ENCODE peak calls at places on chromosomes 2 and 18, in eight cellular contexts. One of them, this sample, is unnamed.

GRCh38 chr2:68951899-68952298 is 794 bp downstream of the GKN2 start:
- DNase-seq in breast epithelium: no peak
- DNase-seq in HepG2: no peak
- DNase-seq in naive thymus-derived CD4-positive, alpha-beta T cell: no peak
- DNase-seq in Peyer's patch: no peak
- DNase-seq in lower lobe of right lung: no peak
- DNase-seq in cardiac muscle cell: peak; percentile 15
- DNase-seq in Caco-2: no peak
- DNase-seq in this sample: no peak

GRCh38 chr18:21218862-21219261 is 23.2 kb upstream of the GREB1L start:
- DNase-seq in Peyer's patch: no peak
- DNase-seq in cardiac muscle cell: no peak
- DNase-seq in HepG2: no peak
- DNase-seq in Caco-2: no peak
- DNase-seq in breast epithelium: no peak
- DNase-seq in naive thymus-derived CD4-positive, alpha-beta T cell: no peak
- DNase-seq in lower lobe of right lung: no peak
- DNase-seq in this sample: no peak

GRCh38 chr2:82896117-82896516 is 1563.0 kb downstream of the SUCLG1 start:
- DNase-seq in lower lobe of right lung: peak; percentile 8
- DNase-seq in cardiac muscle cell: no peak
- DNase-seq in Caco-2: no peak
- DNase-seq in naive thymus-derived CD4-positive, alpha-beta T cell: no peak
- DNase-seq in HepG2: no peak
- DNase-seq in Peyer's patch: no peak
- DNase-seq in breast epithelium: no peak
- DNase-seq in this sample: no peak

GRCh38 chr2:126227250-126227649 is 428.7 kb upstream of the GYPC start:
- DNase-seq in breast epithelium: no peak
- DNase-seq in lower lobe of right lung: no peak
- DNase-seq in Peyer's patch: no peak
- DNase-seq in naive thymus-derived CD4-positive, alpha-beta T cell: no peak
- DNase-seq in HepG2: no peak
- DNase-seq in cardiac muscle cell: no peak
- DNase-seq in Caco-2: peak; percentile 11
- DNase-seq in this sample: no peak

GRCh38 chr2:173574713-173575112 is 220.0 kb downstream of the CDCA7 start:
- DNase-seq in HepG2: no peak
- DNase-seq in cardiac muscle cell: no peak
- DNase-seq in breast epithelium: no peak
- DNase-seq in Peyer's patch: no peak
- DNase-seq in naive thymus-derived CD4-positive, alpha-beta T cell: no peak
- DNase-seq in lower lobe of right lung: no peak
- DNase-seq in Caco-2: no peak
- DNase-seq in this sample: no peak

GRCh38 chr2:196592912-196593881 is 46.3 kb upstream of the CCDC150 start:
- DNase-seq in lower lobe of right lung: peak; percentile 50
- DNase-seq in Caco-2: peak; percentile 48
- DNase-seq in naive thymus-derived CD4-positive, alpha-beta T cell: peak; percentile 42
- DNase-seq in HepG2: no peak
- DNase-seq in breast epithelium: no peak
- DNase-seq in cardiac muscle cell: peak; percentile 86
- DNase-seq in Peyer's patch: no peak
- DNase-seq in this sample: no peak

GRCh38 chr2:202072737-202073396 is at the start of gene KIAA2012:
- DNase-seq in cardiac muscle cell: no peak
- DNase-seq in naive thymus-derived CD4-positive, alpha-beta T cell: no peak
- DNase-seq in breast epithelium: no peak
- DNase-seq in HepG2: no peak
- DNase-seq in Peyer's patch: no peak
- DNase-seq in Caco-2: no peak
- DNase-seq in lower lobe of right lung: no peak
- DNase-seq in this sample: no peak

GRCh38 chr2:9818097-9818496 is 25.2 kb upstream of the TAF1B start:
- DNase-seq in Peyer's patch: no peak
- DNase-seq in Caco-2: no peak
- DNase-seq in cardiac muscle cell: no peak
- DNase-seq in lower lobe of right lung: no peak
- DNase-seq in naive thymus-derived CD4-positive, alpha-beta T cell: no peak
- DNase-seq in HepG2: no peak
- DNase-seq in breast epithelium: no peak
- DNase-seq in this sample: no peak

DNA sequence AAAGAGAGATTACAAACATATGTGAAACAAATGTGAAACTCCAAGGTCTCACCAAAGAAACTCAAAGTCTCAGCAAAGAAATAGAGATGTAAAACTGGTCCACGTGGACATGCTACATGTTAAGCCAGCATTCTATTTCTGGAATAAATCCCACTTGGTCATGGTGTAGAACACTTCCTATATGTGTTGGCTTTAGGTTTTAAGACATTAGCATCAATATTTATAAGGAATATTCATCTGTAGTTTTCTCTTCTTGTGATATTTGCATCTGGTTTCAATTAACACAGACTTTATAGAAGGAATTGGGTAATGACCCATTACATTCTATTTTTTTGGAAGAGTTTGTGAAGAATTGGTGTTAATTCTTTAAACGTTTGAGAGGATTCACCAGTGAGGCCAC is 133.1 kb downstream of the COPS8 start:
- DNase-seq in naive thymus-derived CD4-positive, alpha-beta T cell: no peak
- DNase-seq in breast epithelium: no peak
- DNase-seq in HepG2: no peak
- DNase-seq in Caco-2: no peak
- DNase-seq in Peyer's patch: no peak
- DNase-seq in lower lobe of right lung: no peak
- DNase-seq in cardiac muscle cell: no peak
- DNase-seq in this sample: no peak
- H3K4me3 ChIP-seq in naive thymus-derived CD4-positive, alpha-beta T cell: no peak overlapping the region
- H3K4me3 ChIP-seq in breast epithelium: no peak overlapping the region
- H3K4me3 ChIP-seq in HepG2: no peak overlapping the region
- H3K4me3 ChIP-seq in Caco-2: no peak overlapping the region
- H3K4me3 ChIP-seq in Peyer's patch: no peak overlapping the region
- H3K4me3 ChIP-seq in lower lobe of right lung: no peak overlapping the region
- H3K4me3 ChIP-seq in cardiac muscle cell: no peak overlapping the region
- H3K4me3 ChIP-seq in this sample: no peak overlapping the region

GRCh38 chr2:240527153-240527750 is 30.5 kb downstream of the ANKMY1 start:
- DNase-seq in cardiac muscle cell: no peak
- DNase-seq in lower lobe of right lung: no peak
- DNase-seq in naive thymus-derived CD4-positive, alpha-beta T cell: no peak
- DNase-seq in breast epithelium: no peak
- DNase-seq in Caco-2: no peak
- DNase-seq in Peyer's patch: no peak
- DNase-seq in HepG2: no peak
- DNase-seq in this sample: no peak
- H3K9me3 ChIP-seq in cardiac muscle cell: no peaks in the 10 kb centered on the region
- H3K9me3 ChIP-seq in lower lobe of right lung: peaks cover 13% of the 10 kb centered on the region
- H3K9me3 ChIP-seq in naive thymus-derived CD4-positive, alpha-beta T cell: no peaks in the 10 kb centered on the region
- H3K9me3 ChIP-seq in breast epithelium: peaks cover 10% of the 10 kb centered on the region
- H3K9me3 ChIP-seq in Caco-2: peaks cover 13% of the 10 kb centered on the region
- H3K9me3 ChIP-seq in Peyer's patch: no peaks in the 10 kb centered on the region
- H3K9me3 ChIP-seq in HepG2: peaks cover 29% of the 10 kb centered on the region
- H3K9me3 ChIP-seq in this sample: peaks cover 4% of the 10 kb centered on the region

GRCh38 chr2:241187835-241188234 is 642 bp upstream of the ANO7 start:
- DNase-seq in HepG2: no peak
- DNase-seq in lower lobe of right lung: no peak
- DNase-seq in breast epithelium: no peak
- DNase-seq in cardiac muscle cell: no peak
- DNase-seq in naive thymus-derived CD4-positive, alpha-beta T cell: no peak
- DNase-seq in Peyer's patch: no peak
- DNase-seq in Caco-2: no peak
- DNase-seq in this sample: no peak
- H3K4me1 ChIP-seq in HepG2: peaks cover 23% of the 10 kb centered on the region
- H3K4me1 ChIP-seq in lower lobe of right lung: no peaks in the 10 kb centered on the region
- H3K4me1 ChIP-seq in breast epithelium: no peaks in the 10 kb centered on the region
- H3K4me1 ChIP-seq in cardiac muscle cell: no peaks in the 10 kb centered on the region
- H3K4me1 ChIP-seq in naive thymus-derived CD4-positive, alpha-beta T cell: no peaks in the 10 kb centered on the region
- H3K4me1 ChIP-seq in Peyer's patch: no peaks in the 10 kb centered on the region
- H3K4me1 ChIP-seq in Caco-2: no peaks in the 10 kb centered on the region
- H3K4me1 ChIP-seq in this sample: no peaks in the 10 kb centered on the region

GRCh38 chr2:176468471-176468870 is 199.2 kb downstream of the MTX2 start:
- DNase-seq in breast epithelium: no peak
- DNase-seq in cardiac muscle cell: no peak
- DNase-seq in naive thymus-derived CD4-positive, alpha-beta T cell: no peak
- DNase-seq in HepG2: no peak
- DNase-seq in Peyer's patch: no peak
- DNase-seq in lower lobe of right lung: no peak
- DNase-seq in Caco-2: no peak
- DNase-seq in this sample: no peak

GRCh38 chr2:176471949-176472348 is 202.7 kb downstream of the MTX2 start:
- DNase-seq in naive thymus-derived CD4-positive, alpha-beta T cell: no peak
- DNase-seq in Peyer's patch: no peak
- DNase-seq in HepG2: no peak
- DNase-seq in breast epithelium: no peak
- DNase-seq in lower lobe of right lung: no peak
- DNase-seq in cardiac muscle cell: no peak
- DNase-seq in Caco-2: no peak
- DNase-seq in this sample: no peak

GRCh38 chr2:176470713-176471112 is 201.5 kb downstream of the MTX2 start:
- DNase-seq in lower lobe of right lung: no peak
- DNase-seq in Peyer's patch: no peak
- DNase-seq in naive thymus-derived CD4-positive, alpha-beta T cell: no peak
- DNase-seq in Caco-2: no peak
- DNase-seq in cardiac muscle cell: no peak
- DNase-seq in HepG2: no peak
- DNase-seq in breast epithelium: no peak
- DNase-seq in this sample: no peak

GRCh38 chr2:176473177-176473576 is 203.9 kb downstream of the MTX2 start:
- DNase-seq in cardiac muscle cell: no peak
- DNase-seq in Caco-2: no peak
- DNase-seq in naive thymus-derived CD4-positive, alpha-beta T cell: no peak
- DNase-seq in breast epithelium: no peak
- DNase-seq in Peyer's patch: no peak
- DNase-seq in lower lobe of right lung: no peak
- DNase-seq in HepG2: no peak
- DNase-seq in this sample: no peak

GRCh38 chr2:176473851-176474250 is 204.6 kb downstream of the MTX2 start:
- DNase-seq in Peyer's patch: no peak
- DNase-seq in naive thymus-derived CD4-positive, alpha-beta T cell: no peak
- DNase-seq in HepG2: no peak
- DNase-seq in lower lobe of right lung: no peak
- DNase-seq in cardiac muscle cell: no peak
- DNase-seq in Caco-2: no peak
- DNase-seq in breast epithelium: no peak
- DNase-seq in this sample: no peak
- H3K4me3 ChIP-seq in Peyer's patch: no peak overlapping the region
- H3K4me3 ChIP-seq in naive thymus-derived CD4-positive, alpha-beta T cell: no peak overlapping the region
- H3K4me3 ChIP-seq in HepG2: no peak overlapping the region
- H3K4me3 ChIP-seq in lower lobe of right lung: no peak overlapping the region
- H3K4me3 ChIP-seq in cardiac muscle cell: no peak overlapping the region
- H3K4me3 ChIP-seq in Caco-2: no peak overlapping the region
- H3K4me3 ChIP-seq in breast epithelium: no peak overlapping the region
- H3K4me3 ChIP-seq in this sample: no peak overlapping the region

GRCh38 chr18:6249110-6249680 is 165.5 kb downstream of the L3MBTL4 start:
- DNase-seq in Caco-2: no peak
- DNase-seq in HepG2: no peak
- DNase-seq in cardiac muscle cell: no peak
- DNase-seq in breast epithelium: no peak
- DNase-seq in lower lobe of right lung: no peak
- DNase-seq in naive thymus-derived CD4-positive, alpha-beta T cell: no peak
- DNase-seq in Peyer's patch: no peak
- DNase-seq in this sample: no peak

GRCh38 chr18:6251084-6251483 is 163.6 kb downstream of the L3MBTL4 start:
- DNase-seq in naive thymus-derived CD4-positive, alpha-beta T cell: no peak
- DNase-seq in breast epithelium: no peak
- DNase-seq in Caco-2: no peak
- DNase-seq in cardiac muscle cell: no peak
- DNase-seq in HepG2: no peak
- DNase-seq in lower lobe of right lung: no peak
- DNase-seq in Peyer's patch: no peak
- DNase-seq in this sample: no peak

GRCh38 chr18:6249788-6250187 is 164.9 kb downstream of the L3MBTL4 start:
- DNase-seq in HepG2: no peak
- DNase-seq in cardiac muscle cell: no peak
- DNase-seq in lower lobe of right lung: no peak
- DNase-seq in Caco-2: no peak
- DNase-seq in breast epithelium: no peak
- DNase-seq in Peyer's patch: no peak
- DNase-seq in naive thymus-derived CD4-positive, alpha-beta T cell: no peak
- DNase-seq in this sample: no peak

DNA sequence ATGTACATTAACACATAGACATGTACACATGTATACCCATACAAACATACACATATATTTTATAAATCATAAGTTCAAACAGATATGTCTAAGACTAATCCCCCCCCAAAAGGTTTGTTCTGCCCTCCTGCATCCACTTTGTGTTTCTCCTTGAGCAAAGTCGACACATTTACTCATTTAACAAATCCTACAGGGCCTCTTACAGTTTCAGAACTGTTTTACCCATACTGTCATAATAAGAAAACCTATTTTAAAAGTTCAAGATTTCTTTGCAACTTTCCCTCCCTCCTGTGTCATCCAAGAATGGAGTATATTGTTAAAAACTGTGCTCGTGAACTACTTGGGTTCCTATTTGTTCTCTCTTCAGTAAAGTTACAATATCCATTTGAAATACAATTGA is 166.7 kb downstream of the L3MBTL4 start:
- DNase-seq in HepG2: no peak
- DNase-seq in breast epithelium: no peak
- DNase-seq in Peyer's patch: no peak
- DNase-seq in naive thymus-derived CD4-positive, alpha-beta T cell: no peak
- DNase-seq in Caco-2: no peak
- DNase-seq in cardiac muscle cell: no peak
- DNase-seq in lower lobe of right lung: no peak
- DNase-seq in this sample: no peak
- H3K9me3 ChIP-seq in HepG2: no peaks in the 10 kb centered on the region
- H3K9me3 ChIP-seq in breast epithelium: peaks cover 3% of the 10 kb centered on the region
- H3K9me3 ChIP-seq in Peyer's patch: no peaks in the 10 kb centered on the region
- H3K9me3 ChIP-seq in naive thymus-derived CD4-positive, alpha-beta T cell: no peaks in the 10 kb centered on the region
- H3K9me3 ChIP-seq in Caco-2: peaks cover 7% of the 10 kb centered on the region
- H3K9me3 ChIP-seq in cardiac muscle cell: no peaks in the 10 kb centered on the region
- H3K9me3 ChIP-seq in lower lobe of right lung: no peaks in the 10 kb centered on the region
- H3K9me3 ChIP-seq in this sample: no peaks in the 10 kb centered on the region

GRCh38 chr2:36406296-36406695 is 50.7 kb downstream of the CRIM1 start:
- DNase-seq in HepG2: no peak
- DNase-seq in cardiac muscle cell: no peak
- DNase-seq in breast epithelium: no peak
- DNase-seq in Peyer's patch: no peak
- DNase-seq in naive thymus-derived CD4-positive, alpha-beta T cell: no peak
- DNase-seq in Caco-2: no peak
- DNase-seq in lower lobe of right lung: no peak
- DNase-seq in this sample: no peak

GRCh38 chr2:36407403-36407802 is 51.8 kb downstream of the CRIM1 start:
- DNase-seq in breast epithelium: no peak
- DNase-seq in HepG2: no peak
- DNase-seq in Caco-2: no peak
- DNase-seq in cardiac muscle cell: no peak
- DNase-seq in naive thymus-derived CD4-positive, alpha-beta T cell: no peak
- DNase-seq in lower lobe of right lung: no peak
- DNase-seq in Peyer's patch: no peak
- DNase-seq in this sample: no peak

GRCh38 chr2:36410681-36411080 is 55.1 kb downstream of the CRIM1 start:
- DNase-seq in lower lobe of right lung: no peak
- DNase-seq in breast epithelium: no peak
- DNase-seq in Peyer's patch: no peak
- DNase-seq in naive thymus-derived CD4-positive, alpha-beta T cell: no peak
- DNase-seq in HepG2: no peak
- DNase-seq in cardiac muscle cell: no peak
- DNase-seq in Caco-2: no peak
- DNase-seq in this sample: no peak

GRCh38 chr2:36409971-36410370 is 54.4 kb downstream of the CRIM1 start:
- DNase-seq in lower lobe of right lung: no peak
- DNase-seq in Caco-2: no peak
- DNase-seq in Peyer's patch: no peak
- DNase-seq in breast epithelium: no peak
- DNase-seq in cardiac muscle cell: no peak
- DNase-seq in HepG2: no peak
- DNase-seq in naive thymus-derived CD4-positive, alpha-beta T cell: no peak
- DNase-seq in this sample: no peak

GRCh38 chr2:36408198-36408703 is 52.7 kb downstream of the CRIM1 start:
- DNase-seq in naive thymus-derived CD4-positive, alpha-beta T cell: no peak
- DNase-seq in breast epithelium: no peak
- DNase-seq in lower lobe of right lung: no peak
- DNase-seq in cardiac muscle cell: peak; percentile 13
- DNase-seq in Peyer's patch: no peak
- DNase-seq in Caco-2: peak; percentile 27
- DNase-seq in HepG2: no peak
- DNase-seq in this sample: no peak
- H3K4me1 ChIP-seq in naive thymus-derived CD4-positive, alpha-beta T cell: no peaks in the 10 kb centered on the region
- H3K4me1 ChIP-seq in breast epithelium: peaks cover 6% of the 10 kb centered on the region
- H3K4me1 ChIP-seq in lower lobe of right lung: peaks cover 61% of the 10 kb centered on the region
- H3K4me1 ChIP-seq in cardiac muscle cell: no peaks in the 10 kb centered on the region
- H3K4me1 ChIP-seq in Peyer's patch: no peaks in the 10 kb centered on the region
- H3K4me1 ChIP-seq in Caco-2: peaks cover 63% of the 10 kb centered on the region
- H3K4me1 ChIP-seq in HepG2: peaks cover 33% of the 10 kb centered on the region
- H3K4me1 ChIP-seq in this sample: no peaks in the 10 kb centered on the region